ENCODE peak calls at places on chromosomes 7 and 10, in eight cellular contexts. D, O, H, A, E, J, F and I are unnamed samples.

GRCh38 chr10:88157981-88158465 is 294.6 kb downstream of the PTEN start:
- DNase-seq in F (no peak), H (peak), E (no peak), D (no peak), O (no peak), J (peak), A (peak), I (no peak)

GRCh38 chr7:132614428-132615076 is 38.3 kb upstream of the PLXNA4 start:
- DNase-seq in A (no peak), J (peak), H (peak), D (peak), E (no peak), F (peak), O (peak), I (peak)

GRCh38 chr7:22452142-22452763 is 47.7 kb downstream of the STEAP1B start:
- DNase-seq in J (peak), O (peak), D (peak), F (peak), A (peak), H (peak), E (peak), I (peak)

GRCh38 chr7:38160003-38160571 is 18.0 kb upstream of the STARD3NL start:
- DNase-seq in O (peak), D (no peak), E (no peak), F (no peak), H (no peak), A (no peak), J (no peak), I (no peak)

GRCh38 chr10:102422586-102423129 is 2.0 kb downstream of the FBXL15 start:
- DNase-seq in E (peak), F (peak), H (peak), A (peak), O (peak), D (peak), J (peak), I (peak)

GRCh38 chr7:130821864-130822263 is 87.9 kb upstream of the KLF14 start:
- DNase-seq in D (no peak), F (no peak), H (no peak), A (no peak), J (no peak), O (no peak), E (no peak), I (no peak)

GRCh38 chr7:114426824-114427223 is 12.2 kb downstream of the FOXP2 start:
- DNase-seq in F (no peak), D (no peak), H (peak), A (no peak), J (peak), O (no peak), E (no peak), I (no peak)

GRCh38 chr7:2041496-2042367 is 191.0 kb downstream of the MAD1L1 start:
- DNase-seq in F (no peak), E (no peak), A (no peak), D (no peak), H (no peak), J (no peak), O (no peak), I (peak)

GRCh38 chr7:28328161-28328560 is 84.2 kb upstream of the CREB5 start:
- DNase-seq in H (no peak), F (no peak), O (no peak), E (no peak), A (no peak), J (no peak), D (no peak), I (no peak)

GRCh38 chr10:70958396-70958795 is 70.0 kb upstream of the PCBD1 start:
- DNase-seq in H (no peak), E (no peak), D (no peak), O (no peak), F (no peak), J (peak), A (no peak), I (no peak)

GRCh38 chr7:20328027-20328426 is 2.7 kb upstream of the ITGB8 start:
- DNase-seq in D (no peak), E (no peak), A (no peak), O (no peak), H (no peak), J (no peak), F (no peak), I (no peak)

GRCh38 chr7:20330176-20330796 is 414 bp upstream of the ITGB8 start:
- DNase-seq in H (peak), D (peak), J (peak), E (peak), O (peak), A (peak), F (peak), I (peak)

GRCh38 chr7:20330797-20331230 is at the start of gene ITGB8:
- DNase-seq in A (peak), J (no peak), D (peak), H (no peak), F (no peak), E (peak), O (no peak), I (no peak)

GRCh38 chr7:20328692-20329091 is 2.0 kb upstream of the ITGB8 start:
- DNase-seq in F (no peak), E (no peak), H (no peak), O (no peak), J (no peak), A (no peak), D (no peak), I (no peak)

GRCh38 chr7:20329389-20330175 is 1.1 kb upstream of the ITGB8 start:
- DNase-seq in E (peak), J (peak), A (peak), H (peak), O (peak), D (peak), F (peak), I (peak)
- TF ChIP-seq CTCF in E (no peak), J (peak), A (peak), H (peak), O (peak), D (no peak), F (no peak), I (peak)

GRCh38 chr10:25226775-25227682 is 52.2 kb downstream of the GPR158 start:
- DNase-seq in J (peak), D (peak), F (peak), O (peak), E (peak), H (peak), A (no peak), I (no peak)

GRCh38 chr10:25222085-25222660 is 47.4 kb downstream of the GPR158 start:
- DNase-seq in A (no peak), E (no peak), F (no peak), D (no peak), O (no peak), J (no peak), H (no peak), I (no peak)
- TF ChIP-seq CTCF in A (no peak), E (no peak), F (no peak), D (no peak), O (no peak), J (no peak), H (no peak), I (no peak)

DNA sequence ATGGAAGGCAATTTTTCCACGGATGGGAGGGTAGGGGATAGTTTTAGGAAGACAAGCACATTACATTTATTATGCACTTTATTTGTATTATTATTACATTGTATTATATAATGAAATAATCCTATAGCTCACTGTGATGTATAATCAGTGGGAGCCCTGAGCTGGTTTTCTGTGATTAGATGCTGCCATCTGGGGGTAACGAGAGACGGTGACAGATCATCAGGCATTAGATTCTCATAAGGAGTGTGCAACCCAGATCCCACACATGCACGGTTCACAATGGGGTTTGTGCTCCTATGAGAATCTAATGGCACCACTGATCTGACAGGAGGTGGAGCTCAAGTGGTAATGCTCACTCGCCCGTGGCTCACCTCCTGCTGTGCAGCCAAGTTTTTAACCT is 103.9 kb upstream of the STK17A start:
- DNase-seq in E (no peak), J (no peak), H (no peak), F (no peak), A (no peak), D (no peak), O (no peak), I (no peak)
- TF ChIP-seq CTCF in E (no peak), J (peak), H (no peak), F (no peak), A (peak), D (no peak), O (no peak), I (no peak)

GRCh38 chr7:150560486-150560885 is 6.7 kb upstream of the GIMAP4 start:
- DNase-seq in O (no peak), D (no peak), A (no peak), F (no peak), H (no peak), J (no peak), E (no peak), I (no peak)
- TF ChIP-seq CTCF in O (no peak), D (no peak), A (no peak), F (no peak), H (no peak), J (no peak), E (no peak), I (no peak)

DNA sequence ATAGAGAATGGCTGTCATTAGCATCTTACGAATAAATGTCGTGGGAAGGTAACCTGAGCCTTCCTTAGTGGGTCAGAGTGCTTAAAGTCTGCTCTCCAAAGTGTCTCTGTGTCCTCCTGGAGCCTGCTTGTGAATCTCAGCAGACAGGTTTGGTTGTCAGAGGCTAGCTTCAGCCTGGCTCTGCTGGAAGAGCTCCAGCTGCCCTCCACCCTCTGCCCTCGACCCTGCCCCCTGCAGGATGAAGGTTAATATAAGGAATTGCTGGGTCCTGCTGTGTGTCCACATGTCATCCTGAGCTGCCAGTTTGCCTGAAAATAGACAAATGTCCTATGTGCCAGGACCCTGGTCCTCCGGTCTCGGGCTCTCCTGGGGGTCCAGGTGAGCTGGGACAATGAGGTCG is 33.5 kb downstream of the FAM241B start:
- DNase-seq in O (no peak), D (peak), H (no peak), E (no peak), J (no peak), A (peak), F (no peak), I (no peak)
- TF ChIP-seq CTCF in O (no peak), D (peak), H (no peak), E (no peak), J (no peak), A (no peak), F (no peak), I (no peak)